ENCODE peak calls at places on chromosomes 5 and 9, in four cellular contexts. One of them, this sample, is unnamed.

GRCh38 chr5:89307972-89308371 is 425.0 kb upstream of the MEF2C start:
- DNase-seq in Kasumi-1: no peak
- DNase-seq in endothelial cell: no peak
- DNase-seq in NCI-H2029: no peak
- DNase-seq in this sample: no peak

GRCh38 chr9:116087246-116087645 is 66.3 kb upstream of the PAPPA start:
- DNase-seq in endothelial cell: no peak
- DNase-seq in Kasumi-1: no peak
- DNase-seq in NCI-H2029: no peak
- DNase-seq in this sample: peak

GRCh38 chr5:74400067-74400466 is 240.5 kb downstream of the ENC1 start:
- DNase-seq in endothelial cell: no peak
- DNase-seq in Kasumi-1: no peak
- DNase-seq in NCI-H2029: no peak
- DNase-seq in this sample: no peak

GRCh38 chr9:134192311-134192950 is 28.1 kb upstream of the RNU6ATAC start:
- DNase-seq in Kasumi-1: no peak
- DNase-seq in endothelial cell: no peak
- DNase-seq in NCI-H2029: no peak
- DNase-seq in this sample: no peak

GRCh38 chr5:123066016-123066415 is 23.0 kb upstream of the PRDM6 start:
- DNase-seq in Kasumi-1: no peak
- DNase-seq in endothelial cell: no peak
- DNase-seq in NCI-H2029: no peak
- DNase-seq in this sample: no peak

GRCh38 chr9:136565075-136565721 is 19.4 kb upstream of the NOTCH1 start:
- DNase-seq in endothelial cell: no peak
- DNase-seq in NCI-H2029: no peak
- DNase-seq in Kasumi-1: no peak
- DNase-seq in this sample: peak

GRCh38 chr5:125059255-125060050 is 313.0 kb upstream of the ZNF608 start:
- DNase-seq in NCI-H2029: no peak
- DNase-seq in endothelial cell: no peak
- DNase-seq in Kasumi-1: no peak
- DNase-seq in this sample: no peak

GRCh38 chr5:51378061-51378409 is 5.2 kb upstream of the ISL1 start:
- DNase-seq in NCI-H2029: no peak
- DNase-seq in endothelial cell: no peak
- DNase-seq in Kasumi-1: no peak
- DNase-seq in this sample: no peak

GRCh38 chr5:172322028-172322965 is 38.7 kb upstream of the UBTD2 start:
- DNase-seq in Kasumi-1: no peak
- DNase-seq in NCI-H2029: peak
- DNase-seq in endothelial cell: no peak
- DNase-seq in this sample: peak

GRCh38 chr5:181109489-181110013 is 21.4 kb downstream of the OR2V1 start:
- DNase-seq in Kasumi-1: no peak
- DNase-seq in NCI-H2029: no peak
- DNase-seq in endothelial cell: no peak
- DNase-seq in this sample: no peak

GRCh38 chr9:127395491-127396252 is 1.3 kb upstream of the SLC2A8 start:
- DNase-seq in NCI-H2029: no peak
- DNase-seq in Kasumi-1: no peak
- DNase-seq in endothelial cell: no peak
- DNase-seq in this sample: peak

This sample was measured in myocyte.